ENCODE peak calls at places on chromosomes 5 and 9, in eight cellular contexts. K is AG09309, B is left ventricle myocardium inferior, M is posterior cingulate gyrus, P is midbrain, L is amniotic stem cell, C is myocyte, H is progenitor cell of endocrine pancreas. N is an unnamed sample.

GRCh38 chr9:137504432-137504777 is 45.3 kb upstream of the NSMF start:
- DNase-seq in H (no peak), B (no peak), K (no peak), L (no peak), P (no peak), M (no peak), C (no peak), N (no peak)

GRCh38 chr9:35903049-35903448 is 3.0 kb upstream of the HRCT1 start:
- DNase-seq in L (peak; percentile 43), P (peak; percentile 33), B (no peak), H (no peak), K (no peak), M (no peak), C (peak; percentile 68), N (peak; percentile 22)

GRCh38 chr5:73867344-73868335 is 241.6 kb downstream of the ARHGEF28 start:
- DNase-seq in P (no peak), B (no peak), H (no peak), C (peak; percentile 92), L (no peak), M (no peak), K (no peak), N (peak; percentile 47)

GRCh38 chr5:93583799-93584530 is 943 bp downstream of the NR2F1 start:
- DNase-seq in L (no peak), P (no peak), K (no peak), B (no peak), C (peak; percentile 77), M (peak; percentile 92), H (peak; percentile 54), N (no peak)

GRCh38 chr5:37773809-37774208 is 66.0 kb downstream of the GDNF start:
- DNase-seq in L (no peak), H (no peak), K (no peak), P (no peak), B (no peak), M (no peak), C (no peak), N (no peak)

GRCh38 chr9:110141118-110141797 is 66.7 kb downstream of the C9orf152 start:
- DNase-seq in B (no peak), P (no peak), M (no peak), K (peak; percentile 96), L (peak; percentile 86), H (no peak), C (peak; percentile 87), N (peak; percentile 55)

GRCh38 chr5:63563008-63563917 is 399.0 kb downstream of the HTR1A start:
- DNase-seq in L (no peak), M (peak; percentile 70), B (no peak), K (no peak), H (no peak), P (no peak), C (no peak), N (no peak)

GRCh38 chr5:127320032-127320945 is 29.7 kb downstream of the MEGF10 start:
- DNase-seq in B (no peak), H (no peak), M (no peak), P (no peak), L (no peak), C (peak; percentile 89), K (no peak), N (no peak)

GRCh38 chr9:129109504-129109903 is 1.1 kb downstream of the CRAT start:
- DNase-seq in L (no peak), M (no peak), K (no peak), P (no peak), B (no peak), C (peak; percentile 43), H (no peak), N (no peak)

GRCh38 chr9:79600466-79600865 is 28.7 kb downstream of the TLE4 start:
- DNase-seq in M (peak; percentile 66), K (no peak), H (no peak), B (no peak), C (no peak), L (no peak), P (peak; percentile 46), N (no peak)

GRCh38 chr9:94199776-94200175 is 59.3 kb upstream of the ZNF169 start:
- DNase-seq in P (no peak), B (no peak), H (no peak), C (no peak), L (peak; percentile 12), K (no peak), M (no peak), N (no peak)

GRCh38 chr9:38334234-38334633 is 58.3 kb upstream of the ALDH1B1 start:
- DNase-seq in L (no peak), H (no peak), P (no peak), M (no peak), K (no peak), C (no peak), B (no peak), N (no peak)

GRCh38 chr5:60687927-60688720 is 11.8 kb downstream of the DEPDC1B start:
- DNase-seq in K (no peak), H (no peak), C (peak; percentile 47), B (no peak), L (peak; percentile 2), M (no peak), P (no peak), N (peak; percentile 44)

GRCh38 chr5:124519396-124519795 is 227.0 kb downstream of the ZNF608 start:
- DNase-seq in K (peak; percentile 70), L (peak; percentile 75), M (peak; percentile 70), C (peak; percentile 80), B (no peak), H (no peak), P (no peak), N (no peak)

GRCh38 chr5:178511173-178511572 is 79.0 kb downstream of the COL23A1 start:
- DNase-seq in C (no peak), L (no peak), H (no peak), B (no peak), K (no peak), P (no peak), M (no peak), N (no peak)

GRCh38 chr5:310516-310915 is 11.0 kb upstream of the AHRR start:
- DNase-seq in L (no peak), K (no peak), P (no peak), M (no peak), H (no peak), B (no peak), C (no peak), N (no peak)